ENCODE peak calls at places on chromosomes 6 and 20, in four cellular contexts. W is stomach, P is K562, Q is tibial artery. K is an unnamed sample.

GRCh38 chr6:34731393-34732060 is 25.8 kb upstream of the SNRPC start:
- DNase-seq in W (no peak), P (no peak), Q (no peak), K (no peak)

GRCh38 chr6:108921547-108922331 is 73.5 kb downstream of the ARMC2 start:
- DNase-seq in W (no peak), P (no peak), Q (peak; percentile 41), K (no peak)

GRCh38 chr20:50450961-50451752 is 59.0 kb upstream of the PTPN1 start:
- DNase-seq in W (peak; percentile 48), P (no peak), Q (peak; percentile 75), K (no peak)

GRCh38 chr6:118277631-118278030 is 270.5 kb upstream of the PLN start:
- DNase-seq in W (no peak), P (no peak), Q (no peak), K (no peak)

GRCh38 chr6:24583463-24584389 is 62.3 kb downstream of the KIAA0319 start:
- DNase-seq in W (peak; percentile 86), P (peak; percentile 64), Q (peak; percentile 71), K (peak; percentile 84)

GRCh38 chr6:2786269-2786668 is 21.1 kb downstream of the WRNIP1 start:
- DNase-seq in W (no peak), P (no peak), Q (no peak), K (no peak)

GRCh38 chr20:326645-327031 is 1.3 kb downstream of the SOX12 start:
- DNase-seq in W (peak; percentile 31), P (no peak), Q (no peak), K (peak; percentile 20)

GRCh38 chr20:51789434-51789833 is 12.9 kb downstream of the SALL4 start:
- DNase-seq in W (no peak), P (no peak), Q (no peak), K (no peak)

GRCh38 chr20:35497780-35498189 is 31.7 kb downstream of the C20orf173 start:
- DNase-seq in W (no peak), P (no peak), Q (peak; percentile 52), K (no peak)

GRCh38 chr20:63309261-63310071 is 16.5 kb downstream of the COL20A1 start:
- DNase-seq in W (peak; percentile 36), P (peak; percentile 64), Q (no peak), K (peak; percentile 78)

GRCh38 chr20:21520702-21521595 is 7.1 kb upstream of the NKX2-2 start:
- DNase-seq in W (no peak), P (no peak), Q (no peak), K (no peak)

GRCh38 chr6:164034602-164035140 is 620.2 kb downstream of the QKI start:
- DNase-seq in W (no peak), P (no peak), Q (no peak), K (no peak)

GRCh38 chr6:135062735-135063134 is 8.1 kb upstream of the HBS1L start:
- DNase-seq in W (no peak), P (peak; percentile 30), Q (no peak), K (no peak)

GRCh38 chr20:54479138-54479906 is 3.9 kb downstream of the DOK5 start:
- DNase-seq in W (no peak), P (no peak), Q (no peak), K (no peak)

GRCh38 chr6:22827760-22828159 is 258.4 kb downstream of the HDGFL1 start:
- DNase-seq in W (no peak), P (no peak), Q (no peak), K (no peak)

GRCh38 chr6:163460307-163460782 is 45.8 kb downstream of the QKI start:
- DNase-seq in W (no peak), P (no peak), Q (no peak), K (no peak)

GRCh38 chr6:143965503-143966171 is 42.4 kb downstream of the PLAGL1 start:
- DNase-seq in W (no peak), P (no peak), Q (no peak), K (no peak)

GRCh38 chr20:44494266-44494665 is 18.6 kb downstream of the TTPAL start:
- DNase-seq in W (no peak), P (no peak), Q (no peak), K (no peak)

GRCh38 chr6:36800223-36801095 is 38.8 kb downstream of the CPNE5 start:
- DNase-seq in W (no peak), P (no peak), Q (no peak), K (peak; percentile 53)

GRCh38 chr6:71403422-71404134 is 115.0 kb downstream of the OGFRL1 start:
- DNase-seq in W (no peak), P (no peak), Q (no peak), K (no peak)

GRCh38 chr20:6000851-6001250 is 50.4 kb downstream of the MCM8 start:
- DNase-seq in W (no peak), P (no peak), Q (no peak), K (no peak)

GRCh38 chr6:74826318-74826717 is 379.5 kb downstream of the COL12A1 start:
- DNase-seq in W (no peak), P (no peak), Q (no peak), K (no peak)

GRCh38 chr6:82380566-82381185 is 17.1 kb downstream of the TPBG start:
- DNase-seq in W (no peak), P (no peak), Q (no peak), K (no peak)

GRCh38 chr6:246349-246748 is 45.9 kb upstream of the DUSP22 start:
- DNase-seq in W (no peak), P (no peak), Q (no peak), K (no peak)

GRCh38 chr20:44370639-44371218 is 15.2 kb downstream of the HNF4A start:
- DNase-seq in W (peak; percentile 69), P (no peak), Q (no peak), K (no peak)

GRCh38 chr6:126716826-126717514 is 377.1 kb downstream of the CENPW start:
- DNase-seq in W (no peak), P (no peak), Q (no peak), K (no peak)

GRCh38 chr6:75376347-75377024 is 91.9 kb upstream of the TMEM30A start:
- DNase-seq in W (no peak), P (no peak), Q (no peak), K (no peak)

GRCh38 chr6:157033428-157034140 is 256.4 kb downstream of the ARID1B start:
- DNase-seq in W (no peak), P (no peak), Q (no peak), K (no peak)

GRCh38 chr6:149940673-149940984 is 1.2 kb upstream of the ULBP2 start:
- DNase-seq in W (no peak), P (no peak), Q (no peak), K (no peak)

GRCh38 chr6:25487012-25487411 is 165.0 kb upstream of the SCGN start:
- DNase-seq in W (no peak), P (no peak), Q (no peak), K (no peak)

GRCh38 chr20:10306440-10307358 is 88.1 kb downstream of the SNAP25 start:
- DNase-seq in W (no peak), P (no peak), Q (no peak), K (no peak)

GRCh38 chr20:25257130-25257529 is 9.2 kb downstream of the PYGB start:
- DNase-seq in W (no peak), P (no peak), Q (no peak), K (no peak)

GRCh38 chr20:20318318-20319161 is 49.4 kb upstream of the INSM1 start:
- DNase-seq in W (no peak), P (no peak), Q (no peak), K (no peak)

GRCh38 chr20:42082611-42083010 is 464.4 kb upstream of the CHD6 start:
- DNase-seq in W (no peak), P (peak; percentile 15), Q (peak; percentile 55), K (peak; percentile 89)

GRCh38 chr6:7991536-7991935 is 72.7 kb downstream of the BLOC1S5 start:
- DNase-seq in W (no peak), P (no peak), Q (no peak), K (no peak)
- TF ChIP-seq CTCF in W (no peak), P (no peak), Q (no peak), K (no peak)

GRCh38 chr6:15267221-15267620 is 21.4 kb downstream of the JARID2 start:
- DNase-seq in W (no peak), P (no peak), Q (no peak), K (no peak)

GRCh38 chr6:15264412-15264811 is 18.5 kb downstream of the JARID2 start:
- DNase-seq in W (no peak), P (no peak), Q (no peak), K (no peak)

GRCh38 chr6:15264902-15265761 is 19.3 kb downstream of the JARID2 start:
- DNase-seq in W (no peak), P (peak; percentile 53), Q (no peak), K (peak; percentile 23)

GRCh38 chr6:15266423-15266996 is 20.6 kb downstream of the JARID2 start:
- DNase-seq in W (no peak), P (peak; percentile 70), Q (no peak), K (no peak)

DNA sequence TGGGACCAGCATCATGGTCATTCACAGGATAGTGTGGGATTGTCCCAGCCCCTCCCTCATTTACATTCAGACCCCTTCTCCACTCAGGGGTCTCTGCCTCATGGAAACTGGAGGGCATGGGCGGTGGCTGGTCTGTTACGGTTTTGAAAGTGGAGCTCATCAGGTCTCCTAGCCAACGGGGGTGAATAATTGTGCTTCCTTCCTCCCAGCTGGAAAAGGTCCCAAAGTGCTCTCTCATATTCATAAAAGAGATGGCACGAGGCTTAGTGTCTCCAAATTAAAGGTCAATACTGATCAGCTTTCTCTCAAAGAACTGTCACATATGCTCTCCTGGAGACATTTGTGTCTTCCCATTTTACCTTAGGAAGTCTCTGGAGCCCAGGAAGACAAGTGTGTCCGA is 19.9 kb downstream of the JARID2 start:
- DNase-seq in W (no peak), P (no peak), Q (no peak), K (no peak)
- H3K4me3 ChIP-seq in W (no peak overlapping the region), P (no peak overlapping the region), Q (no peak overlapping the region), K (no peak overlapping the region)

GRCh38 chr6:7147051-7147671 is 39.4 kb downstream of the RREB1 start:
- DNase-seq in W (no peak), P (peak; percentile 58), Q (no peak), K (no peak)
- H3K4me1 ChIP-seq in W (peaks cover 62% of the 10 kb centered on the region), P (peaks cover 93% of the 10 kb centered on the region), Q (peaks cover 59% of the 10 kb centered on the region), K (no peaks in the 10 kb centered on the region)

GRCh38 chr6:101818056-101818455 is 424.5 kb downstream of the GRIK2 start:
- DNase-seq in W (no peak), P (no peak), Q (no peak), K (no peak)
- TF ChIP-seq CTCF in W (no peak), P (no peak), Q (no peak), K (no peak)

DNA sequence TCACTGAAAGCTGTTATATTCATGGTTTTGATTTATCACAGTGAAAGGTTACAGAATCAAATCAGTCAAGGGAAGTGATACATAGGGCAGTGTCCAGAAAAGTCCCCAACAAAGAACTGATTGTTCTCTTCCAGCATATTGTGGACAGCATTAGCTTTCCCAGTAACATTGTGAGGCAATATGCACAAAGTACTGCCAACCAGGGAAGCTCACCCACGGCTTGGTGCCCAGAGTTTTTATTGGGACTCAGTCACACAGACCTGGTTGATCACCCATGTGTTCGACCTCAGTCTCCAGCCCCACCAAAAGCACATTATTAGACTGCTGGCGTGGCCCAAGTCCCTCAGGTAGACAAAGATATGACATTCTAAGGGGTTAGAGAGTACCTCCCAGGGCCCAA is 76.0 kb downstream of the LCA5 start:
- DNase-seq in W (no peak), P (no peak), Q (no peak), K (no peak)
- H3K4me3 ChIP-seq in W (no peak overlapping the region), P (no peak overlapping the region), Q (no peak overlapping the region), K (no peak overlapping the region)